ENCODE peak calls at places on chromosome 7, in eight cellular contexts. L, C, U, P, X, B, I and G are unnamed samples.

GRCh38 chr7:19572566-19572965 is 136.3 kb downstream of the POLR1F start:
- DNase-seq in L (no peak), C (no peak), U (no peak), P (no peak), X (no peak), B (no peak), I (no peak), G (peak; percentile 83)

GRCh38 chr7:53272081-53272480 is 236.6 kb downstream of the POM121L12 start:
- DNase-seq in L (no peak), C (no peak), U (no peak), P (no peak), X (no peak), B (no peak), I (no peak), G (no peak)

GRCh38 chr7:34787586-34787985 is 129.6 kb downstream of the NPSR1 start:
- DNase-seq in L (no peak), C (no peak), U (no peak), P (no peak), X (no peak), B (no peak), I (no peak), G (no peak)

GRCh38 chr7:46007990-46008643 is 87.0 kb upstream of the IGFBP3 start:
- DNase-seq in L (no peak), C (no peak), U (no peak), P (no peak), X (no peak), B (no peak), I (peak; percentile 65), G (no peak)

GRCh38 chr7:149468208-149468607 is 7.3 kb upstream of the ZNF777 start:
- DNase-seq in L (no peak), C (peak; percentile 35), U (no peak), P (no peak), X (no peak), B (no peak), I (peak; percentile 8), G (peak; percentile 12)

GRCh38 chr7:6438427-6438826 is 9.3 kb downstream of the DAGLB start:
- DNase-seq in L (no peak), C (no peak), U (no peak), P (no peak), X (no peak), B (no peak), I (no peak), G (no peak)

GRCh38 chr7:124032369-124033092 is at the start of gene TMEM229A:
- DNase-seq in L (no peak), C (no peak), U (peak; percentile 28), P (peak; percentile 33), X (no peak), B (no peak), I (peak; percentile 14), G (peak; percentile 49)

GRCh38 chr7:47601119-47601880 is 19.4 kb upstream of the TNS3 start:
- DNase-seq in L (no peak), C (no peak), U (peak; percentile 96), P (no peak), X (peak; percentile 87), B (no peak), I (peak; percentile 89), G (peak; percentile 75)

GRCh38 chr7:27576360-27576944 is 86.2 kb downstream of the HIBADH start:
- DNase-seq in L (no peak), C (no peak), U (peak; percentile 46), P (peak; percentile 4), X (no peak), B (no peak), I (peak; percentile 35), G (peak; percentile 48)

GRCh38 chr7:131302876-131303707 is 24.6 kb upstream of the MKLN1 start:
- DNase-seq in L (no peak), C (no peak), U (peak; percentile 23), P (no peak), X (no peak), B (peak; percentile 38), I (peak; percentile 16), G (peak; percentile 30)

GRCh38 chr7:156064921-156065386 is 252.7 kb upstream of the SHH start:
- DNase-seq in L (no peak), C (no peak), U (peak; percentile 5), P (no peak), X (no peak), B (no peak), I (no peak), G (peak; percentile 60)

GRCh38 chr7:27046854-27047549 is 48.8 kb downstream of the HOXA1 start:
- DNase-seq in L (peak; percentile 29), C (peak; percentile 2), U (peak; percentile 77), P (no peak), X (no peak), B (no peak), I (peak; percentile 54), G (peak; percentile 61)

GRCh38 chr7:118429141-118429540 is 204.6 kb downstream of the ANKRD7 start:
- DNase-seq in L (no peak), C (no peak), U (no peak), P (no peak), X (no peak), B (no peak), I (no peak), G (peak; percentile 1)

GRCh38 chr7:130350945-130351663 is 6.5 kb downstream of the CPA5 start:
- DNase-seq in L (peak; percentile 66), C (no peak), U (no peak), P (peak; percentile 58), X (no peak), B (no peak), I (no peak), G (no peak)

GRCh38 chr7:127632276-127632910 is 14.5 kb upstream of the PAX4 start:
- DNase-seq in L (no peak), C (no peak), U (peak; percentile 93), P (no peak), X (peak; percentile 92), B (no peak), I (peak; percentile 97), G (peak; percentile 60)

GRCh38 chr7:38369816-38370493 is 96.5 kb upstream of the TARP start:
- DNase-seq in L (peak; percentile 91), C (peak; percentile 94), U (peak; percentile 85), P (peak; percentile 39), X (peak; percentile 40), B (peak; percentile 89), I (peak; percentile 76), G (peak; percentile 82)

DNA sequence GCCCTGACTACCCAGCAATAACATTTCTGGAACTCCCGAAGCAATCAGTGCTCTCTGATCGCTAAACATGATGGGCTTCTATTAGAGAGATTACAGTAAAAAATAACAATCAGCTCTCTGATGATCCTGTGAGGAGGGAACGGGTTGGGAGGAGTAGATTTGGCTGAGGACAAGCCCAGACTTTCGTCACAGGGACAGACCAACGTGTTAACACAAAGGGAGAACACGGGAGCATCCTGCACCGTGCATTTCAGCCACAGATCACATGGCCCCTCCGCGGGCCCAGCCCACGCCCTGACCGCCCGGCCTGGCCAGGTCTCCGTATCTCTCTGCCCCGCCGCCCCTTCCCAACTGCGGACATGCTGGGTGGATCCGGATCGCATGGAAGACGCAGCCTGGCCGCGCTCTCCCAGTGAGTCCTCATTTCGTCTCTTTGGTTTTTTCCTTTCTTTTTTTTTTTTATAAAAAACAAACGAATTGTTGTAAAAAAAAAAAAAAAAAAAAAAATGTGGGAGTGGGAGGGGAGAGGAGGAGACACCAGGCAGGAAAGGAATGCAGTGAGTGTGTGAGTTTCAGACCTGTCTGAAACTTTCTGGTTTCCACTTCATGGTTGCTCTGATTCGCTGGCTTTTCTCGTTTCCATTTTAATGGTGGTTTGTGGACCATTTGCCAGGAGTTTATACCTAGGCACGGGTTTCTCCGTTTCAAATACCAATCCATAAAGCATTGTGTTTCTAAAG is 94.9 kb upstream of the AGBL3 start:
- DNase-seq in L (peak; percentile 91), C (no peak), U (peak; percentile 92), P (no peak), X (no peak), B (peak; percentile 61), I (peak; percentile 93), G (peak; percentile 97)
- H3K4me3 ChIP-seq in L (peak overlapping the region; percentile 55), C (no peak overlapping the region), U (peak overlapping the region; percentile 46), P (peak overlapping the region; percentile 7), X (peak overlapping the region; percentile 45), B (peak overlapping the region; percentile 36), I (peak overlapping the region; percentile 65), G (peak overlapping the region; percentile 60)

DNA sequence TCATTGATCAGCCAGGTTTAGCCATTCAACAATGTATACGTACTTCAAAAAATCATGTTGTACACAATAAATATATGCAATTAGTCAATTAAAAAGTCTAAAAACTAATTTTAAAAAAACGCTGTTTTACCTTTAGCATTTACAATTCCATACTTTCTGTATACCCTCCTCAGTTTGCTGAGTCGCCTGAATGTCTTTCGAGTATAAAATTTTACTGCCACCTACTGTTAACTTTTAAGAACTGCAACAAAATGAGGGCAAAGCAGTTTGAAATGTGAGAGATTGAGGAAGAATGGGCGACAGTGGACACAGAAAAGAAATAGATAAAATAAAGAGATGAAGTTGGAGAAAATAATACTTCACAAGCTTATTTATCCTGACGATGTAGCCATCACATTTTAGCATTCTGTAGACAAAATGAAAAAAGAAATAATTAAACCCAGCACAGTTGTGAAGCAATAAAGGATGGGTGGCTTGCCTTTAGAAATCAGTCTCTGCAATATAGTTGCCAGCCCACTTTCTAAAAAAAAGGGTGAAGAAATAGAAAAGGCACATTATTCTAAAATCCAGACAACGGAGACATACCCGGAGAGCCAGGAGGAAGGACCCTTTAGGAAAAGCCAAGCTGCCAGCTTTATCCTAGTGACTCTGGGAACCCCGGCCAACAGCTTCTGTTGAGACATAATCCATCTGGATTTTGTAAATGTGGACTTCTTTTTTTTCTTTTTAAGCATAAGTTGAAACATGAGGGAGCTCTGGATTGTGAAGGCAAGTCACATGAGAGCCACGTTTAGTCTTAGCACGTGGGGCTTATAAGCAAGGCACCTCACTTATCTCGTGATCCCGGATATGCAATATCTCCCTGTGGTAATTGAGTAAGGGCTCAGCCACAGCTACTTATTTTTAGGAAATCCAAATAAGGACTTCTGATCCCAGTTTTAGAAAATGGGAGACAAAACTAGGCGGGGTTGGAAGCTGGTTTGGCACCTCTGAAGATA is 110.9 kb upstream of the PTN start:
- DNase-seq in L (no peak), C (no peak), U (peak; percentile 93), P (no peak), X (no peak), B (no peak), I (peak; percentile 90), G (peak; percentile 71)
- TF ChIP-seq CTCF in L (peak; percentile 29), C (peak; percentile 36), U (peak; percentile 72), P (peak; percentile 65), X (peak; percentile 45), B (peak; percentile 28), I (peak; percentile 71), G (peak; percentile 61)

DNA sequence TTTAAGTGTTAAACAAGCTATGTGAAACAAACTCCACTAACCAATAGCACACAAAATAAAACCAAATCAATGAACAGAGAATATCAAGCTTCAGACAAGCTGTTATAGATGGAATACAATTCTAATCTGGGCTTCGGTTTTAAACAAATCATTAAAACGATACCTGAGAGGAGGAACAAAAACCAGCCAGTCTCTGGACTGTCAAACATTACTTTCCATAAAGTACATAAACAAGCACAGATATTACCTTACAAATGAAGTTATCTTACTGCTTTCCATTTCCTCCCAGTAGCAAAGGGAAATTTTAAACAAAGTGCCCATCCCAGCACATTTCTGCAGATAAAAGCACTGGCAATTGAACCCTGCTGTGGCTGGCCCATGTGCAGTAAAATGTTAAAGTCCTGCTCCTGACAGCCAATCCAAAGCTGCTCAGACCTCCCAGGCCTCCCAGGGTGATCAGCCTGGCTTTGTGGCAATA is 128.0 kb downstream of the NRCAM start:
- DNase-seq in L (no peak), C (no peak), U (no peak), P (peak; percentile 36), X (no peak), B (no peak), I (no peak), G (no peak)
- H3K4me3 ChIP-seq in L (no peak overlapping the region), C (no peak overlapping the region), U (no peak overlapping the region), P (no peak overlapping the region), X (no peak overlapping the region), B (no peak overlapping the region), I (no peak overlapping the region), G (no peak overlapping the region)

GRCh38 chr7:91953618-91954017 is 13.0 kb downstream of the AKAP9 start:
- DNase-seq in L (no peak), C (no peak), U (peak; percentile 36), P (no peak), X (no peak), B (no peak), I (peak; percentile 25), G (peak; percentile 42)
- TF ChIP-seq CTCF in L (no peak), C (no peak), U (peak; percentile 35), P (peak; percentile 47), X (peak; percentile 1), B (no peak), I (peak; percentile 16), G (peak; percentile 34)